ENCODE peak calls at places on chromosome 3, in five cellular contexts. L is K562, Y is HepG2, K is endothelial cell of umbilical vein, B is A549. S is an unnamed sample.

GRCh38 chr3:7074217-7074616 is 213.3 kb downstream of the GRM7 start:
- DNase-seq in L (no peak), Y (no peak), K (no peak), B (no peak), S (no peak)

GRCh38 chr3:125165189-125165947 is 47.2 kb downstream of the SLC12A8 start:
- DNase-seq in L (no peak), Y (peak), K (peak), B (no peak), S (no peak)

GRCh38 chr3:150073031-150073430 is 102.3 kb upstream of the PFN2 start:
- DNase-seq in L (no peak), Y (no peak), K (no peak), B (no peak), S (no peak)

GRCh38 chr3:52310861-52311566 is 5.1 kb upstream of the DNAH1 start:
- DNase-seq in L (no peak), Y (no peak), K (no peak), B (no peak), S (no peak)

GRCh38 chr3:40465111-40465407 is 7.9 kb downstream of the RPL14 start:
- DNase-seq in L (no peak), Y (no peak), K (no peak), B (no peak), S (no peak)

GRCh38 chr3:197353867-197354180 is 55.4 kb upstream of the DLG1 start:
- DNase-seq in L (no peak), Y (no peak), K (no peak), B (no peak), S (no peak)

GRCh38 chr3:25895443-25895842 is 105.6 kb downstream of the OXSM start:
- DNase-seq in L (no peak), Y (no peak), K (no peak), B (no peak), S (no peak)

GRCh38 chr3:108489776-108490175 is 20.6 kb downstream of the MYH15 start:
- DNase-seq in L (peak), Y (peak), K (peak), B (peak), S (peak)

GRCh38 chr3:42176635-42177034 is 85.5 kb downstream of the TRAK1 start:
- DNase-seq in L (no peak), Y (no peak), K (no peak), B (no peak), S (no peak)

GRCh38 chr3:150286390-150287147 is 121.5 kb upstream of the TSC22D2 start:
- DNase-seq in L (peak), Y (peak), K (peak), B (peak), S (peak)

GRCh38 chr3:154050216-154050615 is 71.0 kb upstream of the ARHGEF26 start:
- DNase-seq in L (no peak), Y (no peak), K (no peak), B (no peak), S (no peak)

GRCh38 chr3:115464036-115464435 is 159.3 kb upstream of the GAP43 start:
- DNase-seq in L (no peak), Y (no peak), K (no peak), B (no peak), S (no peak)

GRCh38 chr3:147038456-147038855 is 367.9 kb downstream of the ZIC4 start:
- DNase-seq in L (no peak), Y (no peak), K (no peak), B (no peak), S (no peak)

GRCh38 chr3:195140816-195141793 is 129.9 kb downstream of the XXYLT1 start:
- DNase-seq in L (peak), Y (no peak), K (peak), B (no peak), S (no peak)

GRCh38 chr3:122957707-122958210 is 69.8 kb downstream of the SEMA5B start:
- DNase-seq in L (no peak), Y (no peak), K (no peak), B (no peak), S (no peak)

DNA sequence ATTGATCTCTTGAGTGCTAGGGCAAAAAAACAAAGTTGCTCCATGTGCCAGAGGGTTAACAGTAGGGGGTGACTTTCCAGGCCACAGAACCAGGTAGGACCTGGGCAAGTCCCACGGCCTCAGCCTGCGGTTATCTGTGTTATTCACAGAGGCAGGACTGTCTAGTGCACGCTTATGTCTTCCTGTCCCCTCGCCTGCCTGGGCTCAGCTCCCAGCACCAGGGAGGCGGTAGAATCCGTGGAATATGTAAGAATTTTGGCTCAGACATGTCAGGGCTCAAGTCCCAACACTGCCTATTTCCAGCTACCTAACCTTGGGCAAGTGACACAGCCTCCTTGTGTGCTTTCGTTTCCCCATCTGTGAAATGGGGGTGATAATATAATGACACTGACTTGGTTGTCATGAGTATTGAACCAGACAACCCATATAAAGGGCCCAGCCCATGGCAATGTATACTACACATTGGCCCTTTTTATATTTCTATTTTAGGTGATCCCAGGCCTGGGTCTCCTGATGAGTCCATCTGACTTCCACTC is 44.3 kb upstream of the FLNB start:
- DNase-seq in L (no peak), Y (no peak), K (no peak), B (no peak), S (no peak)
- TF ChIP-seq MAX in L (no peak), Y (no peak), K (no peak), B (no peak), S (no peak)

GRCh38 chr3:57165637-57166036 is 484 bp upstream of the IL17RD start:
- DNase-seq in L (no peak), Y (no peak), K (no peak), B (no peak), S (no peak)

GRCh38 chr3:57164217-57164605 is 942 bp downstream of the IL17RD start:
- DNase-seq in L (no peak), Y (no peak), K (no peak), B (no peak), S (peak)

GRCh38 chr3:57163751-57164150 is 1.4 kb downstream of the IL17RD start:
- DNase-seq in L (no peak), Y (no peak), K (no peak), B (no peak), S (peak)

GRCh38 chr3:57166660-57167059 is 1.5 kb upstream of the IL17RD start:
- DNase-seq in L (no peak), Y (no peak), K (no peak), B (no peak), S (no peak)

DNA sequence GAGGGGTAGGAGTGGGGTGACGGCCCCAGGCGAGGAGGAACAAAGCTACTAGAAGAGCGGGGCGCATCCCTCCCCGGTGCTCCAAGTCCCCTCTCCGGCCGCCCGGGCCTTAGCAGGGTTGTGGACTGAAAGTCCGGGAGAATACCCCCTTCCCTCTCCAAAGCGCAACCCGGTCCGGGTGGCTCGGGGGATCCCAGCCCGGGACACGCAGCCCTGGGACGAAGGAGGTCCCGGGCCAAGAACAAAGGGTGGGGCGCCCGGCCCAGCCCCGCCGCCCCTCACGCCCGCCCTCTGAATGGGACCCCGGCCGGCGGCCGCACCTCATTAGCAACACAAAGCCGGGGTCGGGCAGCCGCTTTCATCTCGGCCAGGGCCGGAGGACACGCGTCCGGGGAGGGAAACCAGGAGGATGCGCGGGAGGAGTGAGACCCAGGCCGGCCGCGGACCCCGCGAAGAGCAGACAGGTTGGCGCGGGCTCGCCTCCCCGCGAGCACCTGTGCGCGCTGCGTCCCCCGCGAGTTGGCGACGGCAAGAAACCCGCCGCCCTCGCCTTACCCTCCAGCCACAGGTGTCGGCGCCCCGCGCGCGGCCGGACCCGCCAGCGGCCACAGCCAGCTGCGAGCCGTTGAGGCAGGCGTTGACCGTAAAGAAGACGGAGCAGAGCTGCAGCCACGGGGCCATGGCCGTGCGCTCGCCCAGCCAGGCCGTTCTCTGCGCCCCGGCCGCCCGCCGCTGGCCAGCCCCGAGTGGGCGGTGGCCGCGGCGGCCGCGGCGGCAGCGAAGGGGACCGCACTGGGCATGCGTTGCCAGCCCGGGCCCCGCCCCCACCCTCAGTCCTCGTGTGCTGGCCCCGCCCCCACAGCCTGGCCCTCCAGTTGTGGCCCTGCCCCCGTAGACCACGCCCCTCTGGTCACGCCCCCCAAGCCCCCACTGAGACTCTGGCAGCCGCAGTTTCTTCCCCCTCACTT is at the start of gene IL17RD:
- DNase-seq in L (peak), Y (peak), K (peak), B (peak), S (peak)
- TF ChIP-seq POLR2A in L (no peak), Y (no peak), K (no peak), B (peak), S (no peak)

GRCh38 chr3:81829946-81830345 is 68.5 kb upstream of the GBE1 start:
- DNase-seq in L (no peak), Y (no peak), K (no peak), B (no peak), S (no peak)
- TF ChIP-seq MYC in L (no peak), Y (no peak), K (no peak), B (no peak), S (no peak)

DNA sequence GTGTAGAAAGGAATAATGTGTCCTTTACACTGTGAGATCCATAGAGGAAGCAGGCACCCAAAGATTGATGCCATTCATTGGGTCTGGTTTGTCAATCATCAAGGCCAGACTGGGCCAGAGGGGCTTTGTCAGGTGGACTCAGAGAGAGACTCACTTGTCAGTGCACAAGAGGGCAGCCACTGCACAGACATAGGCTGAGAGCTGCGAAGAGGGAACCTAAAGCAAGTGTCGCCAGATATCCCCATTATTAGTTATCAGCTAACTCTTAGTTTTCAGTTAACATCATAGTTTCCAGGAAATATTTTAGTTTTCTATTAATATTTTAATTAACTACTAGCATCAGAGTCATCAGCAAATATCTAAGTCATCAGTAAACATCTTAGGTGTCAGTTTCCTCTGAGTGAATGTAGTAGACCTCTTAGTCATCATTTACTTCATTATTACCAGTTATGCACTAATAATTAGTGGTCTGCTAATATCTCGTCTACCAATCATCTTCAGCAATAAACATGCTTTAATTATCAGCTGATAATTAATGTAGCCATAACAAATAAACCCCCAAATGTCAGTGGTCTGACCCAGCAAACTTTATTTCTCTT is 41.7 kb upstream of the LIMD1 start:
- DNase-seq in L (no peak), Y (no peak), K (no peak), B (no peak), S (no peak)
- TF ChIP-seq MAX in L (no peak), Y (no peak), K (no peak), B (no peak), S (no peak)

GRCh38 chr3:48446425-48447193 is at the start of gene ATRIP:
- DNase-seq in L (peak), Y (peak), K (peak), B (peak), S (peak)
- TF ChIP-seq POLR2A in L (peak), Y (peak), K (peak), B (peak), S (peak)

GRCh38 chr3:11819146-11819545 is 27.5 kb downstream of the TAMM41 start:
- DNase-seq in L (no peak), Y (no peak), K (no peak), B (no peak), S (no peak)
- TF ChIP-seq MYC in L (no peak), Y (no peak), K (no peak), B (no peak), S (no peak)